ENCODE peak calls at places on chromosomes 3 and 15, in five cellular contexts. S is neuronal stem cell, R is H9, N is mesenchymal stem cell, F is trophoblast cell. D is an unnamed sample.

GRCh38 chr3:156174229-156174847 is 54.0 kb downstream of the KCNAB1 start:
- DNase-seq in S (no peak), R (no peak), N (no peak), F (peak), D (no peak)

GRCh38 chr3:51711352-51712019 is 4.6 kb downstream of the GRM2 start:
- DNase-seq in S (no peak), R (no peak), N (no peak), F (no peak), D (no peak)

GRCh38 chr3:23629181-23629893 is 176.4 kb upstream of the UBE2E1 start:
- DNase-seq in S (no peak), R (no peak), N (peak), F (peak), D (no peak)

GRCh38 chr3:137767146-137768020 is 3.3 kb downstream of the SOX14 start:
- DNase-seq in S (no peak), R (peak), N (no peak), F (peak), D (peak)

GRCh38 chr3:58167431-58168351 is 43.1 kb downstream of the DNASE1L3 start:
- DNase-seq in S (no peak), R (peak), N (peak), F (peak), D (peak)

GRCh38 chr15:36591534-36592411 is 12.3 kb downstream of the CDIN1 start:
- DNase-seq in S (no peak), R (no peak), N (no peak), F (no peak), D (no peak)

GRCh38 chr3:23487015-23487414 is 283.9 kb downstream of the UBE2E2 start:
- DNase-seq in S (no peak), R (no peak), N (no peak), F (no peak), D (no peak)

GRCh38 chr3:63051920-63052319 is 176.7 kb upstream of the CADPS start:
- DNase-seq in S (peak), R (no peak), N (no peak), F (no peak), D (peak)

GRCh38 chr3:127606086-127606805 is 8.0 kb downstream of the MCM2 start:
- DNase-seq in S (no peak), R (no peak), N (no peak), F (peak), D (no peak)

GRCh38 chr15:70378126-70379031 is 280.7 kb upstream of the TLE3 start:
- DNase-seq in S (no peak), R (peak), N (no peak), F (no peak), D (no peak)

GRCh38 chr15:70596354-70597055 is 166.9 kb downstream of the UACA start:
- DNase-seq in S (no peak), R (no peak), N (peak), F (no peak), D (no peak)

GRCh38 chr3:44048196-44048924 is 193.3 kb upstream of the TOPAZ1 start:
- DNase-seq in S (no peak), R (no peak), N (no peak), F (peak), D (no peak)

GRCh38 chr3:171860830-171861535 is 17.8 kb downstream of the TMEM212 start:
- DNase-seq in S (no peak), R (no peak), N (no peak), F (no peak), D (no peak)

GRCh38 chr3:27533718-27534578 is 49.8 kb upstream of the SLC4A7 start:
- DNase-seq in S (no peak), R (peak), N (peak), F (peak), D (peak)

GRCh38 chr15:83510001-83510400 is 62.9 kb downstream of the SH3GL3 start:
- DNase-seq in S (no peak), R (no peak), N (no peak), F (no peak), D (no peak)

GRCh38 chr15:83503595-83504364 is 56.6 kb downstream of the SH3GL3 start:
- DNase-seq in S (no peak), R (no peak), N (no peak), F (no peak), D (no peak)

GRCh38 chr15:83498801-83499200 is 51.7 kb downstream of the SH3GL3 start:
- DNase-seq in S (no peak), R (peak), N (no peak), F (peak), D (no peak)

GRCh38 chr15:83499476-83499875 is 52.3 kb downstream of the SH3GL3 start:
- DNase-seq in S (no peak), R (no peak), N (no peak), F (no peak), D (no peak)

GRCh38 chr15:83504365-83504764 is 57.2 kb downstream of the SH3GL3 start:
- DNase-seq in S (no peak), R (no peak), N (no peak), F (no peak), D (no peak)
- H2BK12ac ChIP-seq in S (no peak), R (peak), N (no peak), F (no peak), D (no peak)

GRCh38 chr3:18370672-18371071 is 54.5 kb downstream of the SATB1 start:
- DNase-seq in S (no peak), R (no peak), N (no peak), F (no peak), D (no peak)
- H2BK12ac ChIP-seq in S (no peak), R (no peak), N (no peak), F (no peak), D (no peak)

DNA sequence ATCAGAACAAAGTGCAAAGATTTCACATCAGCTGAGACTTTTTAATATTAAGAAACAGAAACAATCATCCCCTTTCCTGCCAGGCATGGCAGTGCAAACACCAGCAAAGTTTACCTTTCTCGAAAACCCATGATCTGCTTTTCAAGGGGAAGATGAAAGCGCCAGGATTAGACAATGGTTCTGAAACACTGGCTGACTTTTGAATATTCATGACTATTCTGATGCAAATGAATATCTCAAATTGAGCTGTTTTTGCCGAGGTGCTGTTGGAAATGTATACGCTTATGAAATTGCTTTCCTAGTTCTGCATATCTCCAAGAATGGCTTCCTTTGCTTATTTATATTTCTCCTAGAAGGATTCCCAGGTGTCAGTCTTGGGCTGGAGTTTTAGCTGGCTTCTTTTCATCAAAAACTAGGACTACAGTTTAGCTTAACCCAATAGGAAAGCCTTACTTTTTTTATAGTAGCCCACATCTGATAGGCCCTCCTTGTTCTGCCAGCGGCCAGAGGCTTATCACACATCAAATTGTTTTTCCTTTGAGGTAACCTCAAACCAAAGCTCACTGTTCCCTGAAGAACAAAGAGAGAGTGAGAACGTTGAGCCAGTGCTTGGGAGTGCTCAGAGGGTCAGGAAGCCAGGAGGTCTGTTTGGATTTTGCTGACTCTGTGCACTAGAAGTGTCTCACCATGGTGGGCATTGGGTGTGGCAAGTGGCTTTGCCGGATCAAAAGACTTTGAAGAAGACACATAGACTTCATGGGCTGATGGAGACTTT is 74.0 kb upstream of the PLCL2 start:
- DNase-seq in S (no peak), R (no peak), N (no peak), F (no peak), D (no peak)
- H2BK12ac ChIP-seq in S (no peak), R (no peak), N (no peak), F (no peak), D (peak)

GRCh38 chr3:86880066-86880465 is 110.9 kb downstream of the VGLL3 start:
- DNase-seq in S (no peak), R (no peak), N (no peak), F (no peak), D (no peak)
- H2BK12ac ChIP-seq in S (no peak), R (no peak), N (no peak), F (no peak), D (no peak)

GRCh38 chr3:45639044-45639392 is 44.5 kb downstream of the LIMD1 start:
- DNase-seq in S (no peak), R (no peak), N (no peak), F (peak), D (no peak)
- H2BK12ac ChIP-seq in S (no peak), R (no peak), N (peak), F (no peak), D (no peak)